ENCODE peak calls at places on chromosomes 5 and 9, in five cellular contexts. C is SK-N-SH, Y is HCT116, D is K562, V is H1. L is an unnamed sample.

GRCh38 chr5:81948349-81948748 is 23.5 kb upstream of the ATG10 start:
- DNase-seq in D (no peak), C (no peak), Y (no peak), V (no peak), L (no peak)

GRCh38 chr9:81190659-81191058 is 498.7 kb downstream of the TLE1 start:
- DNase-seq in V (no peak), Y (no peak), D (no peak), C (no peak), L (no peak)

GRCh38 chr5:144453753-144454152 is 283.1 kb downstream of the KCTD16 start:
- DNase-seq in Y (no peak), V (no peak), C (no peak), D (no peak), L (no peak)

GRCh38 chr9:114507726-114508125 is 2.5 kb upstream of the WHRN start:
- DNase-seq in V (no peak), C (no peak), Y (no peak), D (no peak), L (peak)

GRCh38 chr5:124881333-124881732 is 134.9 kb upstream of the ZNF608 start:
- DNase-seq in D (no peak), V (no peak), Y (no peak), C (no peak), L (no peak)

GRCh38 chr5:147095740-147096139 is 139.1 kb upstream of the STK32A start:
- DNase-seq in D (no peak), V (no peak), C (no peak), Y (no peak), L (no peak)

GRCh38 chr5:14483504-14484157 is 98.0 kb upstream of the OTULINL start:
- DNase-seq in C (peak), V (no peak), D (no peak), Y (no peak), L (no peak)

GRCh38 chr9:127187231-127187956 is 65.0 kb upstream of the ANGPTL2 start:
- DNase-seq in C (no peak), V (no peak), D (peak), Y (peak), L (peak)

GRCh38 chr5:139689631-139690384 is 41.7 kb downstream of the CXXC5 start:
- DNase-seq in D (peak), C (peak), V (no peak), Y (no peak), L (peak)

GRCh38 chr9:15961217-15961616 is 408.4 kb downstream of the CCDC171 start:
- DNase-seq in Y (no peak), D (no peak), C (no peak), V (no peak), L (no peak)

GRCh38 chr5:72042097-72042496 is 65.2 kb upstream of the MAP1B start:
- DNase-seq in V (no peak), Y (no peak), C (no peak), D (no peak), L (no peak)

DNA sequence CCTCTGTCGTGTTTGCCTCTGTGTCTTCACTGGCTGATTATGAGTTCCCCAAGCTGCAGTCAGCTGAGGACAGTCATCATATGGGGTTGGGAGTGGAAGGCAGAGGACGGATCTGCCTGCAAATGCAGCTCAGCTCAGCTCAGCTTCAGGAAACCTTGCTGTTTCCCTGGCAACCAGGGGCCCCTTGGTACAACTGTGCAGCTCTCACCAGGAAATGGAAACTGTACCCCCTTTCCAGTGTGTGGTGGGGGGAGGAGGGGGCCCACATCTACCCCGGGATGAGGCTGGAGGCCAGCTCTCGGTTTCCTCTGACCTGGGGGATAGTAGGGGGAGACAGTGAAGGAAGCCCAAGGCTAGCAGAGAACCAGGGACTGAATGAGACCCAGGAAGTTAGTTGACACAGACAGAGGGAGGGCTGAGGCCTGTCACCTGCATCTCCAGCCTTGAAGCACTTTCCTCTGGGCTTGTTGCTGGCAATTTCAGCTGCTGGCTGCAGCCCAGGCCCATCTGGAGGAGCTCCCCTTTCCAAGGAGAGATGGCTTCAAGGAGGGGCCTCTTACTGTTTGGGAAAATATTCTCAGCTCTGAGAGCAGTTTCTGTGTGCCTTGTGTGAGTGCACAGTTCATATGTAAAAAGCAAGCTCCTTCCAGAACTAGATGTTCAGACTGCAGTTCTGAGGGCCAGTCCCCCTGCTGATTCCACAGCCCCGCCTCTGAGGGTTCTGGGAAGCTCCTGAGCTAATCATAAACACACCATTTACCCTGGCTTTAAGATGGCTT is 6.9 kb downstream of the ANXA6 start:
- DNase-seq in C (peak), D (no peak), V (no peak), Y (no peak), L (no peak)
- TF ChIP-seq JUND in C (no peak), D (no peak), V (no peak), Y (no peak), L (no peak)

GRCh38 chr5:3194684-3195083 is 400.9 kb upstream of the IRX1 start:
- DNase-seq in Y (no peak), D (no peak), C (no peak), V (no peak), L (no peak)
- TF ChIP-seq JUND in Y (no peak), D (no peak), C (no peak), V (no peak), L (no peak)

DNA sequence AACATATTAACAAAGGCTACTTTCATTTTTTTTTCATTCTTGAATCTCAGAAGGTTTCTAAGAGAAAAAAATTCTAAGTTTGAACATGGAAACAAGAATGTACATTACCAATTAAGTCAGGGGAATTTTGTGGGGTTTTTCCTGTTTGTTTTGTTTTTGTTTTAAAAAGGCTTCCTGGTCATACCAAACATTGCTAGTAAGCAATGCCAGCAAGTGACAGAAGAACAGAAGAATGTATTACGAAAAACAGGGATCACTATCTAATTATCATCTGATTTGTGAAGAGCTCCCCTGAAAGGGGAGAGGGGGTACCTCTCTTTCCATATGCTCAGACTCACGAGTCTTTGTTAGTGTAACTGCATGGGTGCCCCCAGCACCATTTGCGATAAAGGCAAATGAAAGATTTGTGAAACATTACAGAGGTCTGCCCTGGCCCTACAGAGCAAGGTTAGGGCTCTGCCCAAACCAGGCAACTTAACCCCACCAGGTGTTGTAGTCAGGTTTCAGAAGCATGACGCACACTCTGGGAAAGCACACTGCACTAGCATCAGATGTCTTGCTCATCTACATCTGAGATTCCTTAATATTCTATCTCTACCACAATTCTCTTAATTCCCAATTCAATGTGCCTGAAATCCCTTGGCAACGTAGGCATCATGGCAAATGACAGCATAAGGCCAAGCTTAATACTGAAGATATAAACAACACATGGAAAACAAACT is 268.2 kb downstream of the MLLT3 start:
- DNase-seq in V (no peak), D (no peak), Y (no peak), C (no peak), L (no peak)
- TF ChIP-seq JUND in V (no peak), D (no peak), Y (no peak), C (no peak), L (no peak)

GRCh38 chr9:87742813-87743428 is 17.0 kb downstream of the CTSL start:
- DNase-seq in V (no peak), D (peak), Y (no peak), C (no peak), L (no peak)
- TF ChIP-seq JUND in V (no peak), D (no peak), Y (no peak), C (no peak), L (no peak)

DNA sequence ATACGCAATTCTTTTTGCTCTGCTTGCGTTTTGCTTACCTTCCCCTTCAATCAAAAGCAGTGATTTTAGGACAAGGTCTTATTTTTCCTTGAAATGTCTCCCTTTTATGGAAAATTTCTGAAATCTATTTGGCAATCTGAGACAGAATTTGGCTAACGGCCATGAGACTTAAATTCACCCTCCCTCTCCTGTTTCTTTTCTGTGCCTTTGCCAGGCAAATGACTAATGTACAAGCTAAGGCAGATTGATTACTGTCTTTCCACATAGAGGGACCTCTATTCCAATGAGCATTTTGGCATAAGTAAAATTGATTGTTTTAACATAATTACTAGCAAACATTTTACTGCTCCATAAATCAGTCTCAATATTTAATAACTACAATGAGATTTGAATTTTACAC is 31.7 kb downstream of the FAM81B start:
- DNase-seq in C (no peak), Y (no peak), D (no peak), V (no peak), L (no peak)
- TF ChIP-seq JUND in C (no peak), Y (no peak), D (no peak), V (no peak), L (no peak)

L was measured in T47D.